ENCODE peak calls at places on chromosome 1, in six cellular contexts. One of them, this sample, is unnamed.

GRCh38 chr1:70719164-70719563 is 308.1 kb downstream of the CTH start:
- DNase-seq in MCF 10A: no peak
- DNase-seq in B cell: no peak
- DNase-seq in CMK: no peak
- DNase-seq in effector CD4-positive, alpha-beta T cell: no peak
- DNase-seq in HTR-8/SVneo: no peak
- DNase-seq in this sample: no peak

GRCh38 chr1:40450491-40451237 is 388 bp downstream of the ZFP69B start:
- DNase-seq in MCF 10A: peak
- DNase-seq in B cell: peak
- DNase-seq in CMK: no peak
- DNase-seq in effector CD4-positive, alpha-beta T cell: peak
- DNase-seq in HTR-8/SVneo: peak
- DNase-seq in this sample: peak

GRCh38 chr1:217534566-217534965 is 96.3 kb downstream of the GPATCH2 start:
- DNase-seq in MCF 10A: peak
- DNase-seq in B cell: no peak
- DNase-seq in CMK: no peak
- DNase-seq in effector CD4-positive, alpha-beta T cell: no peak
- DNase-seq in HTR-8/SVneo: no peak
- DNase-seq in this sample: no peak

GRCh38 chr1:12591267-12591938 is 26.6 kb downstream of the DHRS3 start:
- DNase-seq in MCF 10A: no peak
- DNase-seq in B cell: no peak
- DNase-seq in CMK: no peak
- DNase-seq in effector CD4-positive, alpha-beta T cell: no peak
- DNase-seq in HTR-8/SVneo: no peak
- DNase-seq in this sample: no peak

GRCh38 chr1:33036051-33036525 is 595 bp downstream of the AK2 start:
- DNase-seq in MCF 10A: peak
- DNase-seq in B cell: no peak
- DNase-seq in CMK: peak
- DNase-seq in effector CD4-positive, alpha-beta T cell: no peak
- DNase-seq in HTR-8/SVneo: no peak
- DNase-seq in this sample: no peak

GRCh38 chr1:84375965-84376910 is 22.0 kb upstream of the DNASE2B start:
- DNase-seq in MCF 10A: no peak
- DNase-seq in B cell: no peak
- DNase-seq in CMK: no peak
- DNase-seq in effector CD4-positive, alpha-beta T cell: no peak
- DNase-seq in HTR-8/SVneo: no peak
- DNase-seq in this sample: no peak

GRCh38 chr1:24415910-24416665 is 486 bp downstream of the NIPAL3 start:
- DNase-seq in MCF 10A: peak
- DNase-seq in B cell: no peak
- DNase-seq in CMK: no peak
- DNase-seq in effector CD4-positive, alpha-beta T cell: no peak
- DNase-seq in HTR-8/SVneo: no peak
- DNase-seq in this sample: no peak

GRCh38 chr1:216554934-216555333 is 131.7 kb upstream of the USH2A start:
- DNase-seq in MCF 10A: no peak
- DNase-seq in B cell: no peak
- DNase-seq in CMK: no peak
- DNase-seq in effector CD4-positive, alpha-beta T cell: no peak
- DNase-seq in HTR-8/SVneo: no peak
- DNase-seq in this sample: no peak

GRCh38 chr1:27221098-27221497 is 13.3 kb upstream of the WDTC1 start:
- DNase-seq in MCF 10A: no peak
- DNase-seq in B cell: no peak
- DNase-seq in CMK: no peak
- DNase-seq in effector CD4-positive, alpha-beta T cell: no peak
- DNase-seq in HTR-8/SVneo: no peak
- DNase-seq in this sample: no peak

GRCh38 chr1:6028042-6028895 is 17.4 kb upstream of the KCNAB2 start:
- DNase-seq in MCF 10A: peak
- DNase-seq in B cell: peak
- DNase-seq in CMK: no peak
- DNase-seq in effector CD4-positive, alpha-beta T cell: peak
- DNase-seq in HTR-8/SVneo: no peak
- DNase-seq in this sample: peak

GRCh38 chr1:97500696-97501297 is 420.0 kb downstream of the DPYD start:
- DNase-seq in MCF 10A: no peak
- DNase-seq in B cell: no peak
- DNase-seq in CMK: no peak
- DNase-seq in effector CD4-positive, alpha-beta T cell: no peak
- DNase-seq in HTR-8/SVneo: no peak
- DNase-seq in this sample: no peak

GRCh38 chr1:29543586-29543985 is 307.3 kb downstream of the PTPRU start:
- DNase-seq in MCF 10A: no peak
- DNase-seq in B cell: peak
- DNase-seq in CMK: no peak
- DNase-seq in effector CD4-positive, alpha-beta T cell: no peak
- DNase-seq in HTR-8/SVneo: no peak
- DNase-seq in this sample: no peak

GRCh38 chr1:200029035-200029623 is 1.6 kb downstream of the NR5A2 start:
- DNase-seq in MCF 10A: peak
- DNase-seq in B cell: no peak
- DNase-seq in CMK: no peak
- DNase-seq in effector CD4-positive, alpha-beta T cell: no peak
- DNase-seq in HTR-8/SVneo: peak
- DNase-seq in this sample: no peak